ENCODE peak calls at places on chromosomes 6 and 20, in six cellular contexts. X is AG09309, P is fibroblast of lung, T is right atrium auricular region, L is GM10248, A is brain microvascular endothelial cell. U is an unnamed sample.

GRCh38 chr6:158900614-158901312 is 81.6 kb upstream of the EZR start:
- DNase-seq in X (no peak), P (no peak), A (no peak), L (no peak), T (no peak), U (no peak)

GRCh38 chr6:70210462-70210861 is 92.4 kb downstream of the COL9A1 start:
- DNase-seq in L (peak; percentile 14), A (no peak), P (peak; percentile 4), X (no peak), T (no peak), U (no peak)

GRCh38 chr6:124260337-124260736 is 456.7 kb downstream of the NKAIN2 start:
- DNase-seq in P (no peak), A (no peak), L (no peak), X (no peak), T (no peak), U (no peak)

GRCh38 chr20:17796096-17796563 is 96.4 kb downstream of the BANF2 start:
- DNase-seq in A (no peak), X (peak; percentile 59), T (peak; percentile 81), P (peak; percentile 81), L (no peak), U (no peak)

GRCh38 chr20:15240801-15241200 is 903.4 kb upstream of the FLRT3 start:
- DNase-seq in L (no peak), X (no peak), P (no peak), A (no peak), T (no peak), U (no peak)

GRCh38 chr6:50785921-50786320 is 32.8 kb upstream of the TFAP2B start:
- DNase-seq in P (no peak), L (no peak), T (no peak), X (no peak), A (no peak), U (no peak)

GRCh38 chr6:6746334-6746969 is 157.9 kb downstream of the LY86 start:
- DNase-seq in T (no peak), X (no peak), P (no peak), A (no peak), L (no peak), U (no peak)

GRCh38 chr6:55941713-55942112 is 66.3 kb upstream of the BMP5 start:
- DNase-seq in T (no peak), A (no peak), P (peak; percentile 65), X (no peak), L (no peak), U (no peak)

GRCh38 chr6:26249959-26250805 is 114.8 kb upstream of the BTN3A2 start:
- DNase-seq in T (no peak), A (peak; percentile 64), X (no peak), L (no peak), P (peak; percentile 85), U (peak; percentile 81)

GRCh38 chr6:142857609-142858195 is 87.3 kb downstream of the HIVEP2 start:
- DNase-seq in T (no peak), X (no peak), L (peak; percentile 19), A (no peak), P (no peak), U (no peak)

GRCh38 chr6:84442241-84442640 is 214.8 kb upstream of the CEP162 start:
- DNase-seq in A (no peak), L (no peak), P (no peak), X (no peak), T (no peak), U (no peak)

GRCh38 chr6:34190504-34191122 is 44.7 kb upstream of the GRM4 start:
- DNase-seq in T (no peak), P (no peak), A (no peak), L (no peak), X (no peak), U (no peak)
- TF ChIP-seq CTCF in T (no peak), P (no peak), A (no peak), L (peak; percentile 2), X (no peak), U (no peak)

DNA sequence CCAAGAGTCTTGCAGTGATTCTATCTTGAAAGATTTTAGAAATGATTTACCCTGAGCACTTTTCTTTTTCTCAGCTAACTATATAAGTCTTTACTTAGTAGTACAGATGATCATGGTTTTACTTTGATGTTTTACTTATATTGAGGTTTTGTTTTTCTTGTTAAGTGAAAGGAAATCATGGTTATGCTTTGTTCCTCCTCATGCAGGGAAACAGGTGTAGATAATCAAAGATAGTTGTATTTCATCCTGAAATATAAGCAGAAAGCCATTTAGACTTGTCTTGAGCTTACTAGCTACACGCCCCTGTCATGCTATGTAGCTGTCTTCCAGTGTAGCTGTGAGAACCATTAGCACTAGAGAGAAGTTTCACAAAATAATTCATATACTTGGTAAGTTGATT is 113.9 kb downstream of the HIVEP1 start:
- DNase-seq in X (no peak), P (no peak), T (no peak), L (no peak), A (no peak), U (no peak)
- TF ChIP-seq CTCF in X (no peak), P (no peak), T (no peak), L (no peak), A (no peak), U (no peak)

DNA sequence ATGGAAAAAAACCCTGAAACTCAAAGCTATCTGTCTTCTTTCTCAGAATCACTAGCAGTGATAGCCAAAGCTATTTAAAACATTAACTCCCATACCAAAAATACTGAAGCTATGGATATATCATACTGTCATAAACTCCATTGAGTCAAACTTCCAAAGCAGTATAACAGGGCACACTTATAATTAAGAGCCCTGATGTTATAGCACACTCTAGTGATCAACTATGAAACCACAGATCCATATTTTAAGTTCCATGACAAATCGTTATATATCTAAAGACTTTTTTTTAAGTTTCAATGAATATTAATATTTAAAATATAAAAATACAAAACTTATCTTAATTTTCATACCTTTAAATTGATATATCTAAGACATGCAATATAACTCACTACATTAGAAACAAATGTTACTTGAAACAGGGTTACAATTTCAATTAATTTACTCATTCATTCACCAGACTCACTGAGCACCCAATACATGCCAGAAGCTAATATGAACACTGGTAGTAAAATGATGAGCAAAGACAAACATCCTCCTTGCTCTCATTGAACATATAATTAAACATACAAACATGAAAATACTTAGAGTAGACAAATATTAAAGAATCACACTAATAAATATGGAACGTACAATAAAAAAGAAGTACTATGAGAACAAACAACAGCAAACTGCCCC is 69.3 kb downstream of the IBTK start:
- DNase-seq in L (no peak), P (peak; percentile 65), X (peak; percentile 28), T (no peak), A (no peak), U (no peak)
- TF ChIP-seq CTCF in L (peak; percentile 22), P (peak; percentile 17), X (peak; percentile 55), T (peak; percentile 43), A (peak; percentile 41), U (no peak)

DNA sequence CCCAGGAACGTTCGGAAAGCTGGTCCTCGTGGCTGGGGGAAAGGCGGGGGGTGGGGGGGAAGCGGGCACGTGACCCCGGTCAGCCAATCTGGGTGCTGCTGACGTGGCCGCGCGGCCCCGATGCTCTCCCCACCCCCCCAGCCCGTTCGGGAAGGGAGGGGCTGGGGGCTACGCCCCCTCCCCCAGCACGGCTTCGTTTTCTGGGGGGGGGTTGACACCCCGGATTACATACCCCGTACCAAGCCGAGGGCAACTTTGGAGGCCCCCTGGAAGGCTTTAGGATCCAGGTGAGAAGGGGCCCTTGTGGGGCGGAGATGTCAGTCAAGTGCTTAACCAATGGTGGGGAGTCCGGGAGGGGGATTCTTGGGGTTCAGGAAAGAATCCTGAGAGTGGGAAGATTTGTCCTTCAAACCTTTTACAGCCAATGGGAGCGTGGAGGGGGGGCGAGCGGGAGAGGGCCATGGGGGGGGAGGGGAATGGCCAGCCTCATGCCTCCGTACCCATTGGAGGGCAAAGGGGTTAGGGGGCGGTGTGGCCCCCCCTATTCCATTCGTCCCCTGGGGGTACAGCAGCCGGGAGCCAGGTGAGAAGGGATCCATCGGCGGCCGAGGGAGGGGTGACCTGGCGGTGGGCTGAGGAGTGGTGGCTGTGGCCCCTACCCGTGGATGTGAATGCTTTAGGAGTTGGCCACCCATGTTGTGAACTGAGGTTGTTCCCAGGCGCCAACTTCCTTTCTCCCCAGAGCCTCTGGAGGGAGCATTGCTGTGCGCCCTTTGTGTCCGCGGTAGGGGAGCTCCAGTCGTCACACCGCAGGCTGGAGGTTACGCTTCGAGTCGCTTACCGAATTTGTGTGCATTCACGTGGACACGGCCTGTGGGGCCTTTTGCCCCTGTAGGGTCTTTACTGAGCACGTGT is 633 bp downstream of the BRD2 start:
- DNase-seq in X (no peak), T (peak; percentile 77), L (peak; percentile 83), P (peak; percentile 89), A (peak; percentile 72), U (peak; percentile 74)
- TF ChIP-seq CTCF in X (peak; percentile 24), T (no peak), L (no peak), P (peak; percentile 31), A (peak; percentile 55), U (no peak)

GRCh38 chr6:68634503-68635411 is at the start of gene ADGRB3:
- DNase-seq in X (no peak), T (peak; percentile 76), A (peak; percentile 64), P (peak; percentile 83), L (peak; percentile 57), U (peak; percentile 72)
- TF ChIP-seq CTCF in X (no peak), T (no peak), A (peak; percentile 18), P (no peak), L (no peak), U (peak; percentile 19)

GRCh38 chr20:38131588-38132121 is 33.4 kb downstream of the TGM2 start:
- DNase-seq in T (no peak), L (no peak), A (no peak), P (no peak), X (no peak), U (no peak)
- TF ChIP-seq CTCF in T (no peak), L (no peak), A (no peak), P (no peak), X (no peak), U (no peak)

GRCh38 chr20:34449674-34450592 is 66.3 kb upstream of the DYNLRB1 start:
- DNase-seq in P (no peak), L (no peak), A (no peak), X (no peak), T (no peak), U (no peak)

GRCh38 chr20:34452281-34452982 is 63.8 kb upstream of the DYNLRB1 start:
- DNase-seq in T (no peak), P (no peak), A (no peak), X (peak; percentile 37), L (no peak), U (no peak)

GRCh38 chr20:34445177-34446065 is 70.8 kb upstream of the DYNLRB1 start:
- DNase-seq in A (no peak), L (no peak), P (no peak), T (no peak), X (no peak), U (no peak)

GRCh38 chr20:34443546-34443945 is 72.7 kb upstream of the DYNLRB1 start:
- DNase-seq in A (no peak), X (no peak), P (no peak), T (no peak), L (no peak), U (no peak)

DNA sequence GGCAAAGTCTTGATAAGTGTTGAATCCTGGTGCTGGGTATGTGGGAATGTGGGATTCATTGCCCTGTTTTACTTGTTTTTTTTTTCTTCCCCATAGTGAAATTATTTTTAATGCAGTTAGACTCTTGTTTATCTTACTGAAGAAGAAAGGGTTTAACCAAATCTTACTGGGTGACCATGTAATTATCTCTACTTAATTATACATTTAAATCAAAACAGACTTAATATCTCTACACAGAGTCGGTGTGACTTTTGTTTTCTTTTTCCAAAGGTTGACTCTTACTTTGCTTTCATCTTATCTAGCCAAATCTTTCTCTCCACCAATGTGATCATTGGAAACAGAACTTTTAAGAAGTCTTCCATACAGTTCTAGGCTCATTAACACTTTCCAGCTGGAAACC is 67.7 kb upstream of the DYNLRB1 start:
- DNase-seq in A (no peak), X (no peak), P (no peak), T (no peak), L (no peak), U (no peak)
- TF ChIP-seq CTCF in A (no peak), X (no peak), P (no peak), T (no peak), L (no peak), U (no peak)